ENCODE peak calls at places on chromosome 20, in nine cellular contexts. One of them, this sample, is unnamed. For H3K9me3, the result is how much of the 10 kb centered on the place peaks cover.

GRCh38 chr20:17525650-17526049 is 5.5 kb downstream of the BFSP1 start:
- DNase-seq in fibroblast of lung: no peak
- DNase-seq in tibial nerve: no peak
- DNase-seq in breast epithelium: no peak
- DNase-seq in lower lobe of right lung: no peak
- DNase-seq in cardiac muscle cell: peak
- DNase-seq in mammary epithelial cell: peak
- DNase-seq in left ventricle myocardium inferior: no peak
- DNase-seq in ovary: no peak
- DNase-seq in this sample: no peak

GRCh38 chr20:39067526-39068216 is 105.5 kb downstream of the DHX35 start:
- DNase-seq in fibroblast of lung: peak
- DNase-seq in tibial nerve: no peak
- DNase-seq in breast epithelium: no peak
- DNase-seq in lower lobe of right lung: no peak
- DNase-seq in cardiac muscle cell: peak
- DNase-seq in mammary epithelial cell: peak
- DNase-seq in left ventricle myocardium inferior: no peak
- DNase-seq in ovary: no peak
- DNase-seq in this sample: peak

GRCh38 chr20:3431109-3431508 is 23.6 kb upstream of the DNAAF9 start:
- DNase-seq in fibroblast of lung: no peak
- DNase-seq in tibial nerve: no peak
- DNase-seq in breast epithelium: no peak
- DNase-seq in lower lobe of right lung: no peak
- DNase-seq in cardiac muscle cell: no peak
- DNase-seq in mammary epithelial cell: no peak
- DNase-seq in left ventricle myocardium inferior: no peak
- DNase-seq in ovary: no peak
- DNase-seq in this sample: no peak

GRCh38 chr20:11144114-11144513 is 470.3 kb upstream of the JAG1 start:
- DNase-seq in fibroblast of lung: peak
- DNase-seq in tibial nerve: no peak
- DNase-seq in breast epithelium: no peak
- DNase-seq in lower lobe of right lung: no peak
- DNase-seq in cardiac muscle cell: peak
- DNase-seq in mammary epithelial cell: peak
- DNase-seq in left ventricle myocardium inferior: no peak
- DNase-seq in ovary: peak
- DNase-seq in this sample: peak

GRCh38 chr20:63378626-63379025 is 17.5 kb upstream of the CHRNA4 start:
- DNase-seq in fibroblast of lung: no peak
- DNase-seq in tibial nerve: no peak
- DNase-seq in breast epithelium: no peak
- DNase-seq in lower lobe of right lung: no peak
- DNase-seq in cardiac muscle cell: no peak
- DNase-seq in mammary epithelial cell: no peak
- DNase-seq in left ventricle myocardium inferior: no peak
- DNase-seq in ovary: no peak
- DNase-seq in this sample: no peak

GRCh38 chr20:60272790-60273189 is 314.6 kb downstream of the CDH26 start:
- DNase-seq in fibroblast of lung: no peak
- DNase-seq in tibial nerve: no peak
- DNase-seq in breast epithelium: no peak
- DNase-seq in lower lobe of right lung: no peak
- DNase-seq in cardiac muscle cell: no peak
- DNase-seq in mammary epithelial cell: no peak
- DNase-seq in left ventricle myocardium inferior: no peak
- DNase-seq in ovary: no peak
- DNase-seq in this sample: no peak

GRCh38 chr20:49446808-49447207 is 35.7 kb downstream of the KCNB1 start:
- DNase-seq in fibroblast of lung: peak
- DNase-seq in tibial nerve: peak
- DNase-seq in breast epithelium: peak
- DNase-seq in lower lobe of right lung: peak
- DNase-seq in cardiac muscle cell: peak
- DNase-seq in mammary epithelial cell: no peak
- DNase-seq in left ventricle myocardium inferior: peak
- DNase-seq in ovary: peak
- DNase-seq in this sample: no peak

GRCh38 chr20:36243726-36244125 is 7.4 kb downstream of the AAR2 start:
- DNase-seq in fibroblast of lung: no peak
- DNase-seq in tibial nerve: no peak
- DNase-seq in breast epithelium: no peak
- DNase-seq in lower lobe of right lung: no peak
- DNase-seq in cardiac muscle cell: no peak
- DNase-seq in mammary epithelial cell: no peak
- DNase-seq in left ventricle myocardium inferior: no peak
- DNase-seq in ovary: no peak
- DNase-seq in this sample: no peak

GRCh38 chr20:60715172-60715571 is 536.9 kb upstream of the CDH4 start:
- DNase-seq in fibroblast of lung: no peak
- DNase-seq in tibial nerve: no peak
- DNase-seq in breast epithelium: no peak
- DNase-seq in lower lobe of right lung: no peak
- DNase-seq in cardiac muscle cell: no peak
- DNase-seq in mammary epithelial cell: no peak
- DNase-seq in left ventricle myocardium inferior: no peak
- DNase-seq in ovary: no peak
- DNase-seq in this sample: no peak

GRCh38 chr20:44104807-44105517 is 82.0 kb downstream of the JPH2 start:
- DNase-seq in fibroblast of lung: peak
- DNase-seq in tibial nerve: no peak
- DNase-seq in breast epithelium: no peak
- DNase-seq in lower lobe of right lung: no peak
- DNase-seq in cardiac muscle cell: peak
- DNase-seq in mammary epithelial cell: peak
- DNase-seq in left ventricle myocardium inferior: no peak
- DNase-seq in ovary: no peak
- DNase-seq in this sample: peak

GRCh38 chr20:38270869-38271608 is 10.5 kb upstream of the KIAA1755 start:
- DNase-seq in fibroblast of lung: peak
- DNase-seq in tibial nerve: no peak
- DNase-seq in breast epithelium: no peak
- DNase-seq in lower lobe of right lung: no peak
- DNase-seq in cardiac muscle cell: peak
- DNase-seq in mammary epithelial cell: peak
- DNase-seq in left ventricle myocardium inferior: peak
- DNase-seq in ovary: peak
- DNase-seq in this sample: peak

GRCh38 chr20:40945754-40946451 is 82.7 kb upstream of the TOP1 start:
- DNase-seq in fibroblast of lung: peak
- DNase-seq in tibial nerve: peak
- DNase-seq in breast epithelium: peak
- DNase-seq in lower lobe of right lung: no peak
- DNase-seq in cardiac muscle cell: peak
- DNase-seq in mammary epithelial cell: no peak
- DNase-seq in left ventricle myocardium inferior: peak
- DNase-seq in ovary: peak
- DNase-seq in this sample: no peak

GRCh38 chr20:20824924-20825584 is 112.6 kb upstream of the RALGAPA2 start:
- DNase-seq in fibroblast of lung: peak
- DNase-seq in tibial nerve: no peak
- DNase-seq in breast epithelium: peak
- DNase-seq in lower lobe of right lung: peak
- DNase-seq in cardiac muscle cell: peak
- DNase-seq in mammary epithelial cell: no peak
- DNase-seq in left ventricle myocardium inferior: peak
- DNase-seq in ovary: peak
- DNase-seq in this sample: no peak

GRCh38 chr20:21628800-21629199 is 76.7 kb upstream of the PAX1 start:
- DNase-seq in fibroblast of lung: no peak
- DNase-seq in tibial nerve: no peak
- DNase-seq in breast epithelium: no peak
- DNase-seq in lower lobe of right lung: no peak
- DNase-seq in cardiac muscle cell: no peak
- DNase-seq in mammary epithelial cell: no peak
- DNase-seq in left ventricle myocardium inferior: no peak
- DNase-seq in ovary: no peak
- DNase-seq in this sample: no peak

GRCh38 chr20:5977975-5978374 is 27.5 kb downstream of the MCM8 start:
- DNase-seq in fibroblast of lung: no peak
- DNase-seq in tibial nerve: no peak
- DNase-seq in breast epithelium: no peak
- DNase-seq in lower lobe of right lung: no peak
- DNase-seq in cardiac muscle cell: no peak
- DNase-seq in mammary epithelial cell: no peak
- DNase-seq in left ventricle myocardium inferior: no peak
- DNase-seq in ovary: no peak
- DNase-seq in this sample: no peak

GRCh38 chr20:1357921-1358671 is 29.2 kb upstream of the SDCBP2 start:
- DNase-seq in fibroblast of lung: peak
- DNase-seq in tibial nerve: no peak
- DNase-seq in breast epithelium: no peak
- DNase-seq in lower lobe of right lung: no peak
- DNase-seq in cardiac muscle cell: peak
- DNase-seq in mammary epithelial cell: no peak
- DNase-seq in left ventricle myocardium inferior: no peak
- DNase-seq in ovary: no peak
- DNase-seq in this sample: no peak

GRCh38 chr20:8693709-8694108 is 375.2 kb upstream of the PLCB4 start:
- DNase-seq in fibroblast of lung: peak
- DNase-seq in tibial nerve: no peak
- DNase-seq in breast epithelium: no peak
- DNase-seq in lower lobe of right lung: no peak
- DNase-seq in cardiac muscle cell: peak
- DNase-seq in mammary epithelial cell: peak
- DNase-seq in left ventricle myocardium inferior: no peak
- DNase-seq in ovary: no peak
- DNase-seq in this sample: peak

GRCh38 chr20:3781153-3781910 is at the start of gene SPEF1:
- DNase-seq in fibroblast of lung: peak
- DNase-seq in tibial nerve: peak
- DNase-seq in breast epithelium: peak
- DNase-seq in lower lobe of right lung: peak
- DNase-seq in cardiac muscle cell: peak
- DNase-seq in mammary epithelial cell: peak
- DNase-seq in left ventricle myocardium inferior: peak
- DNase-seq in ovary: peak
- DNase-seq in this sample: peak

GRCh38 chr20:19423097-19423891 is 210.9 kb downstream of the SLC24A3 start:
- DNase-seq in fibroblast of lung: no peak
- DNase-seq in tibial nerve: no peak
- DNase-seq in breast epithelium: no peak
- DNase-seq in lower lobe of right lung: no peak
- DNase-seq in cardiac muscle cell: no peak
- DNase-seq in mammary epithelial cell: no peak
- DNase-seq in left ventricle myocardium inferior: no peak
- DNase-seq in ovary: no peak
- DNase-seq in this sample: no peak

DNA sequence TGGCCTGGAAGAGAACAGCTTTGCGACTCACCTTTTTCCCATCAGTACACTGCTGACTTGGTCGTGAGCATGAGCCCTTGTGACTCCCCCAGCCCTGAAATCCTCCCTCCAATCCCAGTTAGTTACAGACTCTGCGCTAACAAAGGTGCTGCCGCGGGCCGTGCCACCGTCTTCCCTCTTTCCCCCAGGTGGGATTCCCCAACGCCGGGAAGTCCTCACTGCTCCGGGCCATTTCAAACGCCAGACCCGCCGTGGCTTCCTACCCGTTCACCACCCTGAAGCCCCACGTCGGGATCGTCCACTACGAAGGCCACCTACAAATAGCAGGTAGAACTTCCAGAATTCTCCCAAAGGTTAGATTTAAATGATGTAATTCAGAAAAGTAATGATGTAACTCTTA is 16.1 kb downstream of the MTG2 start:
- DNase-seq in fibroblast of lung: no peak
- DNase-seq in tibial nerve: no peak
- DNase-seq in breast epithelium: no peak
- DNase-seq in lower lobe of right lung: peak
- DNase-seq in cardiac muscle cell: no peak
- DNase-seq in mammary epithelial cell: no peak
- DNase-seq in left ventricle myocardium inferior: no peak
- DNase-seq in ovary: no peak
- DNase-seq in this sample: no peak
- H3K9me3 ChIP-seq in fibroblast of lung: under half
- H3K9me3 ChIP-seq in tibial nerve: under half
- H3K9me3 ChIP-seq in breast epithelium: under half
- H3K9me3 ChIP-seq in lower lobe of right lung: under half
- H3K9me3 ChIP-seq in cardiac muscle cell: under half
- H3K9me3 ChIP-seq in mammary epithelial cell: under half
- H3K9me3 ChIP-seq in left ventricle myocardium inferior: under half
- H3K9me3 ChIP-seq in ovary: under half
- H3K9me3 ChIP-seq in this sample: under half

GRCh38 chr20:23235173-23236027 is 115.2 kb upstream of the NXT1 start:
- DNase-seq in fibroblast of lung: peak
- DNase-seq in tibial nerve: no peak
- DNase-seq in breast epithelium: no peak
- DNase-seq in lower lobe of right lung: peak
- DNase-seq in cardiac muscle cell: peak
- DNase-seq in mammary epithelial cell: peak
- DNase-seq in left ventricle myocardium inferior: peak
- DNase-seq in ovary: peak
- DNase-seq in this sample: no peak
- H3K9me3 ChIP-seq in fibroblast of lung: under half
- H3K9me3 ChIP-seq in tibial nerve: under half
- H3K9me3 ChIP-seq in breast epithelium: under half
- H3K9me3 ChIP-seq in lower lobe of right lung: under half
- H3K9me3 ChIP-seq in cardiac muscle cell: under half
- H3K9me3 ChIP-seq in mammary epithelial cell: under half
- H3K9me3 ChIP-seq in left ventricle myocardium inferior: under half
- H3K9me3 ChIP-seq in ovary: under half
- H3K9me3 ChIP-seq in this sample: under half

DNA sequence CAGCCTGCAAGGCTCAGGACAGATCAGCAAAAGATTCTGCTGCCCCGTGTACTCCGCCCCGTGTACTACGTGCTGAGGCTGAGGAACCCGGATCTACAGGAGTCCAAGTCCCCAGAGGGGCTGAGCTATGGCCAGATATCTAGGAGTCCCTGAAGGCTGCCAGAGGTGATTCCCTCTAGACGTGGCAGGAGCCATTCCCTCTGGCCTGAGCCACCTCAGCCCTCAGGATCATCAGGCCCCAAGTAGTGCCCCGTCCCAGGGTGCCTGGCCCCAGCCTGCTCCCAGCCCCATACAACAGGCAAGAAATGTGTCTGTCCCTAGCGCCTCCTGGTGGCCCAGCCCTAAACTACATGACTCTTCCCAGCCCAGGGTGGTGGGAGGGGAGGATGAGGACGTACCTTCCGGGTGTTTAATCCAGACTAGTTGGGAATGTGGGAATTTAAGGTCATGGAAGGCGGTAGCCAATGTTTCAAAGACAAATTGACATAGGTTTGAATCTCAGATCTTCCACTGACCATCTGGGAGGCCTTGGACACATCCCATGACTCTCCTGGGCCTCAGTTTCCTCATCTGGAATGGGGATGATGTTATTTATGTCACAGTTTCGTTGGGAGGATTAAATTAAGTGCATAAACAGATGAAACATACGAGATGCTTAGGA is 49.4 kb upstream of the PTPN1 start:
- DNase-seq in fibroblast of lung: peak
- DNase-seq in tibial nerve: peak
- DNase-seq in breast epithelium: peak
- DNase-seq in lower lobe of right lung: peak
- DNase-seq in cardiac muscle cell: peak
- DNase-seq in mammary epithelial cell: peak
- DNase-seq in left ventricle myocardium inferior: peak
- DNase-seq in ovary: peak
- DNase-seq in this sample: no peak
- H3K9me3 ChIP-seq in fibroblast of lung: under half
- H3K9me3 ChIP-seq in tibial nerve: under half
- H3K9me3 ChIP-seq in breast epithelium: under half
- H3K9me3 ChIP-seq in lower lobe of right lung: under half
- H3K9me3 ChIP-seq in cardiac muscle cell: under half
- H3K9me3 ChIP-seq in mammary epithelial cell: under half
- H3K9me3 ChIP-seq in left ventricle myocardium inferior: under half
- H3K9me3 ChIP-seq in ovary: under half
- H3K9me3 ChIP-seq in this sample: under half

GRCh38 chr20:24943731-24944130 is 5.3 kb upstream of the CST7 start:
- DNase-seq in fibroblast of lung: no peak
- DNase-seq in tibial nerve: no peak
- DNase-seq in breast epithelium: no peak
- DNase-seq in lower lobe of right lung: no peak
- DNase-seq in cardiac muscle cell: no peak
- DNase-seq in mammary epithelial cell: no peak
- DNase-seq in left ventricle myocardium inferior: no peak
- DNase-seq in ovary: no peak
- DNase-seq in this sample: no peak
- H3K9me3 ChIP-seq in fibroblast of lung: under half
- H3K9me3 ChIP-seq in tibial nerve: under half
- H3K9me3 ChIP-seq in breast epithelium: under half
- H3K9me3 ChIP-seq in lower lobe of right lung: under half
- H3K9me3 ChIP-seq in cardiac muscle cell: under half
- H3K9me3 ChIP-seq in mammary epithelial cell: under half
- H3K9me3 ChIP-seq in left ventricle myocardium inferior: under half
- H3K9me3 ChIP-seq in ovary: under half
- H3K9me3 ChIP-seq in this sample: under half

This sample was measured in AG04450.